ENCODE peak calls at places on chromosomes 6 and 20, in five cellular contexts. One of them, this sample, is unnamed.

GRCh38 chr6:150877928-150878327 is 12.4 kb downstream of the MTHFD1L start:
- DNase-seq in NCI-H69: no peak
- DNase-seq in Karpas-422: no peak
- DNase-seq in CD8-positive, alpha-beta T cell: no peak
- DNase-seq in kidney tubule cell: no peak
- DNase-seq in this sample: no peak

GRCh38 chr6:156774872-156775405 is 2.2 kb upstream of the ARID1B start:
- DNase-seq in kidney tubule cell: no peak
- DNase-seq in CD8-positive, alpha-beta T cell: no peak
- DNase-seq in NCI-H69: peak
- DNase-seq in Karpas-422: no peak
- DNase-seq in this sample: no peak

GRCh38 chr6:89952696-89953095 is 58.4 kb downstream of the GJA10 start:
- DNase-seq in kidney tubule cell: peak
- DNase-seq in CD8-positive, alpha-beta T cell: peak
- DNase-seq in NCI-H69: peak
- DNase-seq in Karpas-422: no peak
- DNase-seq in this sample: peak

GRCh38 chr6:151032034-151032433 is 166.5 kb downstream of the MTHFD1L start:
- DNase-seq in CD8-positive, alpha-beta T cell: no peak
- DNase-seq in NCI-H69: no peak
- DNase-seq in kidney tubule cell: no peak
- DNase-seq in Karpas-422: no peak
- DNase-seq in this sample: no peak

GRCh38 chr6:35718911-35719381 is 17.9 kb upstream of the ARMC12 start:
- DNase-seq in kidney tubule cell: no peak
- DNase-seq in CD8-positive, alpha-beta T cell: no peak
- DNase-seq in NCI-H69: no peak
- DNase-seq in Karpas-422: no peak
- DNase-seq in this sample: no peak

GRCh38 chr6:105322499-105323231 is 80.2 kb downstream of the PREP start:
- DNase-seq in NCI-H69: peak
- DNase-seq in Karpas-422: no peak
- DNase-seq in CD8-positive, alpha-beta T cell: no peak
- DNase-seq in kidney tubule cell: no peak
- DNase-seq in this sample: no peak

GRCh38 chr6:3385660-3386151 is 71.1 kb downstream of the SLC22A23 start:
- DNase-seq in kidney tubule cell: no peak
- DNase-seq in CD8-positive, alpha-beta T cell: no peak
- DNase-seq in NCI-H69: no peak
- DNase-seq in Karpas-422: no peak
- DNase-seq in this sample: no peak

GRCh38 chr6:16511048-16511660 is 250.1 kb downstream of the ATXN1 start:
- DNase-seq in CD8-positive, alpha-beta T cell: no peak
- DNase-seq in Karpas-422: peak
- DNase-seq in kidney tubule cell: peak
- DNase-seq in NCI-H69: peak
- DNase-seq in this sample: no peak

GRCh38 chr6:143675946-143676345 is 1.8 kb upstream of the PHACTR2 start:
- DNase-seq in CD8-positive, alpha-beta T cell: no peak
- DNase-seq in NCI-H69: no peak
- DNase-seq in kidney tubule cell: peak
- DNase-seq in Karpas-422: no peak
- DNase-seq in this sample: no peak

GRCh38 chr20:64083380-64084208 is 604 bp downstream of the LKAAEAR1 start:
- DNase-seq in Karpas-422: peak
- DNase-seq in NCI-H69: peak
- DNase-seq in kidney tubule cell: peak
- DNase-seq in CD8-positive, alpha-beta T cell: peak
- DNase-seq in this sample: peak

GRCh38 chr6:107244742-107245470 is 129.6 kb upstream of the BEND3 start:
- DNase-seq in CD8-positive, alpha-beta T cell: no peak
- DNase-seq in kidney tubule cell: no peak
- DNase-seq in NCI-H69: peak
- DNase-seq in Karpas-422: peak
- DNase-seq in this sample: no peak

GRCh38 chr20:56117350-56117749 is 112.0 kb upstream of the CBLN4 start:
- DNase-seq in NCI-H69: no peak
- DNase-seq in CD8-positive, alpha-beta T cell: no peak
- DNase-seq in Karpas-422: no peak
- DNase-seq in kidney tubule cell: no peak
- DNase-seq in this sample: no peak

GRCh38 chr6:144920391-144920983 is 635.4 kb downstream of the UTRN start:
- DNase-seq in Karpas-422: no peak
- DNase-seq in NCI-H69: no peak
- DNase-seq in kidney tubule cell: peak
- DNase-seq in CD8-positive, alpha-beta T cell: no peak
- DNase-seq in this sample: no peak

GRCh38 chr6:67933278-67933677 is 701.8 kb upstream of the ADGRB3 start:
- DNase-seq in NCI-H69: peak
- DNase-seq in Karpas-422: peak
- DNase-seq in kidney tubule cell: no peak
- DNase-seq in CD8-positive, alpha-beta T cell: no peak
- DNase-seq in this sample: no peak

GRCh38 chr20:51338692-51339440 is 203.7 kb downstream of the NFATC2 start:
- DNase-seq in NCI-H69: no peak
- DNase-seq in kidney tubule cell: no peak
- DNase-seq in Karpas-422: no peak
- DNase-seq in CD8-positive, alpha-beta T cell: no peak
- DNase-seq in this sample: no peak

GRCh38 chr6:129312865-129313264 is 397.1 kb downstream of the ARHGAP18 start:
- DNase-seq in Karpas-422: no peak
- DNase-seq in NCI-H69: no peak
- DNase-seq in CD8-positive, alpha-beta T cell: no peak
- DNase-seq in kidney tubule cell: peak
- DNase-seq in this sample: no peak

GRCh38 chr6:2793491-2794151 is 28.4 kb downstream of the WRNIP1 start:
- DNase-seq in CD8-positive, alpha-beta T cell: no peak
- DNase-seq in Karpas-422: no peak
- DNase-seq in kidney tubule cell: no peak
- DNase-seq in NCI-H69: peak
- DNase-seq in this sample: no peak

GRCh38 chr6:43506667-43507471 is 3.3 kb downstream of the LRRC73 start:
- DNase-seq in CD8-positive, alpha-beta T cell: peak
- DNase-seq in Karpas-422: peak
- DNase-seq in NCI-H69: peak
- DNase-seq in kidney tubule cell: peak
- DNase-seq in this sample: peak

GRCh38 chr6:85449388-85449817 is 480 bp upstream of the NT5E start:
- DNase-seq in CD8-positive, alpha-beta T cell: peak
- DNase-seq in NCI-H69: no peak
- DNase-seq in kidney tubule cell: peak
- DNase-seq in Karpas-422: no peak
- DNase-seq in this sample: no peak

This sample was measured in natural killer cell.